ENCODE peak calls at places on chromosomes 11 and 22, in seven cellular contexts. V, M, F, N, K, A and Z are unnamed samples.

GRCh38 chr11:123061403-123062157 is at the start of gene HSPA8:
- DNase-seq in F (peak; percentile 40), V (peak; percentile 61), N (peak; percentile 60), K (peak; percentile 69), M (peak; percentile 17), A (peak; percentile 70), Z (peak; percentile 81)

GRCh38 chr11:7512525-7513209 is 1.1 kb upstream of the PPFIBP2 start:
- DNase-seq in N (no peak), F (peak; percentile 40), V (no peak), A (no peak), K (peak; percentile 36), M (no peak), Z (no peak)

GRCh38 chr11:1204381-1205101 is 18.3 kb upstream of the MUC5B start:
- DNase-seq in F (no peak), V (no peak), M (no peak), A (no peak), K (peak; percentile 3), N (no peak), Z (no peak)

GRCh38 chr11:7418061-7418460 is 67.2 kb upstream of the OLFML1 start:
- DNase-seq in N (no peak), A (peak; percentile 33), F (no peak), K (no peak), V (peak; percentile 26), M (no peak), Z (no peak)

GRCh38 chr22:44807915-44808690 is 55.7 kb downstream of the ARHGAP8 start:
- DNase-seq in V (peak; percentile 69), K (peak; percentile 67), A (peak; percentile 8), F (no peak), M (no peak), N (peak; percentile 34), Z (no peak)

GRCh38 chr11:27204527-27204926 is 158.5 kb downstream of the CCDC34 start:
- DNase-seq in N (peak; percentile 36), V (no peak), M (no peak), A (peak; percentile 37), F (no peak), K (peak; percentile 61), Z (no peak)

GRCh38 chr22:44348963-44349950 is 36.5 kb upstream of the SHISAL1 start:
- DNase-seq in V (no peak), F (no peak), M (no peak), A (no peak), K (no peak), N (no peak), Z (no peak)

GRCh38 chr11:111938687-111939160 is 1.6 kb downstream of the DIXDC1 start:
- DNase-seq in N (no peak), V (peak; percentile 77), M (no peak), K (no peak), F (no peak), A (peak; percentile 66), Z (peak; percentile 83)

GRCh38 chr22:27554841-27555456 is 246.6 kb downstream of the MN1 start:
- DNase-seq in A (peak; percentile 42), F (no peak), M (no peak), V (no peak), K (no peak), N (no peak), Z (no peak)

GRCh38 chr22:46355369-46355995 is 20.0 kb downstream of the TRMU start:
- DNase-seq in A (peak; percentile 42), K (peak; percentile 90), V (peak; percentile 76), F (no peak), N (peak; percentile 83), M (peak; percentile 70), Z (peak; percentile 82)

GRCh38 chr11:120108785-120109168 is 29.1 kb downstream of the TRIM29 start:
- DNase-seq in V (no peak), M (no peak), A (no peak), N (no peak), K (no peak), F (no peak), Z (no peak)

GRCh38 chr11:17807034-17807433 is 72.5 kb downstream of the KCNC1 start:
- DNase-seq in K (no peak), M (peak; percentile 6), N (no peak), F (no peak), V (no peak), A (peak; percentile 27), Z (no peak)

GRCh38 chr22:27380826-27381225 is 420.7 kb downstream of the MN1 start:
- DNase-seq in M (no peak), K (peak; percentile 24), A (no peak), F (no peak), V (no peak), N (no peak), Z (no peak)

GRCh38 chr11:69366591-69366990 is 72.6 kb downstream of the MYEOV start:
- DNase-seq in M (no peak), K (no peak), A (no peak), N (no peak), F (no peak), V (no peak), Z (no peak)

DNA sequence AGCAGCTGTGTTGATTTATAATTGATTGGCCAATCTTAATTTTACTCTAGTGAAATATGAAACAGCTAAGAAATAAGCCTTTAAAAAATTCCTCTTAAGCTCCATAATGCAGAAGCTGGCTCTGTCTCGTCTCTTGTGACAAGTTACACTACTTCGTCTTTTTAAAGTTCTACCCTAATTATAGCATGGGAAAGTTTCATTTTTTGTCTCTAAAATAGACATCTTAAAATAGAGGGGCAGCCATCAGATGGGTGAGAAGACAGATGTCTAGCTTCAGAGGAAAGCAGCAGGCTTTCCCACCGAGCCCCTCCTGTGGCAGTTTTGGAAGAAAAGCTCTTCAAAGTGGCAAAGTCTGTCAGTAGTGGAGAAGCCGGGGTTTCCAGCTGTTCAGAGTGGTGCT is 39.5 kb downstream of the XRRA1 start:
- DNase-seq in M (no peak), V (no peak), K (no peak), A (no peak), F (no peak), N (no peak), Z (no peak)
- H3K4me1 ChIP-seq in M (no peaks in the 10 kb centered on the region), V (no peaks in the 10 kb centered on the region), K (no peaks in the 10 kb centered on the region), A (no peaks in the 10 kb centered on the region), F (peaks cover 6% of the 10 kb centered on the region), N (no peaks in the 10 kb centered on the region), Z (no peaks in the 10 kb centered on the region)

DNA sequence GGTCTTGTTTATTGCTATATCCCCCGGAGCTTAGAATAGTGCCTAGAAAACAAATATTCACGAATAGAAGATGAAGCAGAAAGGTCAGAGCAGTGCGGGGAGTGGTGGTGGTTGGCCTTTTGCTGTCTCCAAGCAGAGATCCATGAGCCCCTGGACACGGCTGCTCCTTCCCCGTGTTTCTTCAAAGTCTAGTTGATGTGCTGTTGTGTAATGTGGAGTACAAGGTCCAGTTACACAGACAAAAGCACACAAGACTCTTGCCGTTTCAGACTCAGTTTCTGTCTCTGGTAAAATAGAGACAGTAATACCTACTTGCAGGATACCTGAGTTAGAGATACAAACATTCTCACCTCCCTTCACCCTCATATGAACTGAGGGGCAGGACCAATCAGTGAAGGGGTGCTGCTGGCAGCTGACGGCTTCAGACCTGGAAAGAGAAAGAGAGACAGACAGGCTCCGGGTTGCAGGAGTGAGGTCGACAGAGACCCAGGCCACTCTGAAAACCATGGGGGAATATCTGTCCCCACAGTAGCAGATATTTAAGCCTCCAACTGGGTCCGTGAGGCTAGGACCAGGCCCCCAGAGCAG is 56.2 kb downstream of the RASSF10 start:
- DNase-seq in M (no peak), F (no peak), N (peak; percentile 44), A (no peak), K (no peak), V (no peak), Z (no peak)
- H3K4me1 ChIP-seq in M (no peaks in the 10 kb centered on the region), F (no peaks in the 10 kb centered on the region), N (peaks cover 21% of the 10 kb centered on the region), A (no peaks in the 10 kb centered on the region), K (no peaks in the 10 kb centered on the region), V (peaks cover 2% of the 10 kb centered on the region), Z (no peaks in the 10 kb centered on the region)

DNA sequence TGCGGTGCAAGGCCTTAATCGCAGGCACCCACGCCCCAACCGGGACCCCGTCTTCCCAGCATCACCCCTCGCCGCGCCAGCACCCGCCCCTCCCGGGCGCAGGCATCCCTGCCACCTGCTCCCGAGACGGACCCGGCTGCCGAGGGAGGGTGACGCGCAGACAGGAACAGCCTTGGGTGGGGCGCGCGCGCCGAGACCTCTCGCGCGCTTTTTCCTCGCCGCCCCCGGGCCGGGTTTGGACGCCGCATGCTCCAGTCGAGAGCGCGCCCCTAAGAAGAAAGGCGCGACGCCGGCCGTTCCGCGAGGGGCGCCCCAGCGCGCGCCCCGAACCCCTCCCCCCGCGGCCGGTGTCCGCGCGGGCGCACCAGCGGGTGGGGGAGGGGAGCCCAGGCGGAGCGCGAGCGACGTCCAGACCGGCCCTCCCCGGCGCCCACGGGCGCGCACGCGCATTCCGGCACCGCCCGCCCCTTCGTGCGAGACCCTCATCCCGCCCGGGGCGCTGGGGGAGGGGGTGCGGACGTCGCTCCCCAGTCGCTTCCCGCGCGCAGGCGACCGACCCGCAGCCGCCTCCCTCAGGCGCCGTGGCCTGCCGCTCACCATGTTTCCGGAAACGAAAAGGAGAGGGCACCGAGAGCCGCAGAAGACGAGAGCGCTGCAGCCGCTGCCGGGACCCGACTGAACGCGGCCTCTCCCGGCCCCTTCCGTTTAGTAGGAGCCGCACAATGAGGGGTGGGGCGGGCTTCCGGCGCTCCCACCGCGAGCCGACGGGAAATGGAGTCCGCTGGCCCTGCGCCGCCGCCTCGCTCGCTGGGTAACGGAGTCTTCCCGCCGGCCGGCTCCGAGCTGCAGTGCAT is at the start of gene CFL1:
- DNase-seq in M (peak; percentile 97), V (peak; percentile 99), F (peak; percentile 92), A (peak; percentile 97), K (peak; percentile 98), N (peak; percentile 99), Z (peak; percentile 99)
- H3K4me1 ChIP-seq in M (peaks cover 8% of the 10 kb centered on the region), V (peaks cover 3% of the 10 kb centered on the region), F (peaks cover 42% of the 10 kb centered on the region), A (peaks cover 32% of the 10 kb centered on the region), K (peaks cover 9% of the 10 kb centered on the region), N (peaks cover 15% of the 10 kb centered on the region), Z (peaks cover 46% of the 10 kb centered on the region)

DNA sequence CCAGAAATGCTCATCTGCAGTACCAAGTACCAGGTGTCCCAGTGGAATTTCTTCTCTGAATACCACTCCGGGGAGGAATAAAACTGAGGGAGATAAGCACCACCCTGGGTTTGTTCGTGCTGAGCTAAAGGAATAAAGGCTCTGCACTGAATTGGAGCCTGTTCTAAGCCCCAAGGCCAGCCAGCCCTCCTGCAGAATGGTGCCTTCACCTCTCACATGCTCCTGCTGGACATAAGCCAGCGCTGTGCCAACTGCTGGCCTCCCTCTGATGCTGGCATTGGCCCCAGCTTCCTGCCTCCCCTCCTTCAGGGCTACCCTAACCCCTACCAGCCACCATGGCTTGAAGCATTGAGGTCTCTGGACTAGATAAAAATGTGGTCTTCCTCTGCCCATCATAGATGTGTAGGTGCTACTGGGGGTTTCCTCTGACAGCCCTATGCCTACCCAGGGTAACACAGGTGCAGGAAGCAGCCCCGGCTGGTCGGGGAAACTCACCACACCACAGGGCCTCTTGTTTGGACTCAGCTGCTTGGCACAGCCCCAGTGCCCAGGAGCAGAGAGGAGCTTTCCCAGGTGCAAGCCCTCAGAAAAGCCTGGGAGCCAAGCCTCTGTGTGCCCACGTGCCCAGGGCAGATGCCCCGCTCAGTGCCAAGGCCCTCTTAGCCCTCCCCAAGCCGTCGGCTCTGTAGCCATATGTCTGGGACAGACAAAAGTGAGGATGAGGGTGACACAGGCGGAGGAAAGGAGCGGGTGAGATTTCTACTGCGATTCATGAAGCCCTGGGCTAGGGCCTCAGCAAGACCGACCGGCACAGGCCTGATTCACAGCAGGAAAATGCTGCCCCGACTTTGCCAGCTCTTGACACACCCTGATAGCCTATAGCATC is 34.1 kb upstream of the JAM3 start:
- DNase-seq in V (no peak), F (no peak), A (peak; percentile 22), M (no peak), K (no peak), N (no peak), Z (peak; percentile 59)
- H3K4me1 ChIP-seq in V (peaks cover 12% of the 10 kb centered on the region), F (peaks cover 45% of the 10 kb centered on the region), A (peaks cover 17% of the 10 kb centered on the region), M (peaks cover 39% of the 10 kb centered on the region), K (peaks cover 21% of the 10 kb centered on the region), N (peaks cover 3% of the 10 kb centered on the region), Z (peaks cover 23% of the 10 kb centered on the region)

DNA sequence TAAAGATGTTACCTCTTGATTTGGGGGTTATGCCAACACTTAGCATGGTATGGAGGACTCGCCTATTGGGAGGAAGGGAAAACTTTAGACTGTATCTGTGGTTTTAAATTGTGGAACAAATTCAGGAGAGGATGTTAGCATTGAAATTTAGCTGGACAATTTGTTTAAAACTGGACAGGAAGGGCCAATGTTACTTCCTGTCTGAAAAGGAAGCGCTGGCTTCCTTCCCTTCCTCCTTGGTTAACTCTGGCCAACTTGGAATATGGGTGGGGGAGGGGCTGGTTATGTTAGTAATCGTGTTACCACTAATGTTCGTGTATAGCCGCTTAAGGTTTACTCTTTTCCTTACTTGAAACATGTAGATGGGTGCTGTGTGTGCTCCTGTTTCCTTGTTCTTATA is 13.9 kb downstream of the CTNND1 start:
- DNase-seq in F (no peak), K (no peak), N (no peak), V (no peak), A (no peak), M (no peak), Z (no peak)
- H3K4me1 ChIP-seq in F (peaks cover 89% of the 10 kb centered on the region), K (peaks cover 45% of the 10 kb centered on the region), N (peaks cover 87% of the 10 kb centered on the region), V (peaks cover 36% of the 10 kb centered on the region), A (peaks cover 29% of the 10 kb centered on the region), M (peaks cover 35% of the 10 kb centered on the region), Z (peaks cover 46% of the 10 kb centered on the region)